ENCODE peak calls at places on chromosomes 2 and 18, in four cellular contexts. H, T, S and E are unnamed samples.

GRCh38 chr18:35252466-35252865 is 11.6 kb downstream of the ZNF397 start:
- DNase-seq in H (no peak), T (no peak), S (no peak), E (no peak)

GRCh38 chr2:11419781-11420180 is 46.2 kb downstream of the E2F6 start:
- DNase-seq in H (no peak), T (no peak), S (peak; percentile 32), E (no peak)

GRCh38 chr2:133369896-133370295 is 198.4 kb downstream of the NCKAP5 start:
- DNase-seq in H (no peak), T (no peak), S (no peak), E (no peak)

GRCh38 chr2:118723394-118723793 is 124.1 kb downstream of the EN1 start:
- DNase-seq in H (no peak), T (no peak), S (no peak), E (no peak)

GRCh38 chr2:185456517-185456916 is 282.1 kb upstream of the FSIP2 start:
- DNase-seq in H (no peak), T (no peak), S (no peak), E (no peak)

GRCh38 chr18:8948471-8949149 is 153.9 kb upstream of the NDUFV2 start:
- DNase-seq in H (no peak), T (no peak), S (no peak), E (no peak)

GRCh38 chr2:119727493-119727892 is 32.2 kb upstream of the PTPN4 start:
- DNase-seq in H (no peak), T (no peak), S (no peak), E (no peak)

GRCh38 chr2:110991951-110992350 is 128.8 kb upstream of the BCL2L11 start:
- DNase-seq in H (no peak), T (no peak), S (no peak), E (no peak)

GRCh38 chr2:85326946-85327756 is 638 bp downstream of the TGOLN2 start:
- DNase-seq in H (peak; percentile 51), T (peak; percentile 40), S (peak; percentile 48), E (no peak)

GRCh38 chr2:61229936-61230335 is 67.9 kb downstream of the C2orf74 start:
- DNase-seq in H (no peak), T (no peak), S (no peak), E (no peak)

GRCh38 chr2:220893411-220893810 is 678.7 kb downstream of the EPHA4 start:
- DNase-seq in H (no peak), T (no peak), S (no peak), E (peak; percentile 88)

GRCh38 chr2:83703598-83703997 is 755.5 kb downstream of the SUCLG1 start:
- DNase-seq in H (no peak), T (no peak), S (no peak), E (no peak)

GRCh38 chr2:62800618-62801017 is 95.1 kb downstream of the EHBP1 start:
- DNase-seq in H (no peak), T (no peak), S (no peak), E (no peak)

GRCh38 chr2:62806231-62806630 is 100.7 kb downstream of the EHBP1 start:
- DNase-seq in H (no peak), T (no peak), S (no peak), E (no peak)

GRCh38 chr2:62801110-62801509 is 95.6 kb downstream of the EHBP1 start:
- DNase-seq in H (no peak), T (no peak), S (no peak), E (no peak)

GRCh38 chr2:62803961-62804360 is 98.4 kb downstream of the EHBP1 start:
- DNase-seq in H (no peak), T (no peak), S (no peak), E (no peak)

DNA sequence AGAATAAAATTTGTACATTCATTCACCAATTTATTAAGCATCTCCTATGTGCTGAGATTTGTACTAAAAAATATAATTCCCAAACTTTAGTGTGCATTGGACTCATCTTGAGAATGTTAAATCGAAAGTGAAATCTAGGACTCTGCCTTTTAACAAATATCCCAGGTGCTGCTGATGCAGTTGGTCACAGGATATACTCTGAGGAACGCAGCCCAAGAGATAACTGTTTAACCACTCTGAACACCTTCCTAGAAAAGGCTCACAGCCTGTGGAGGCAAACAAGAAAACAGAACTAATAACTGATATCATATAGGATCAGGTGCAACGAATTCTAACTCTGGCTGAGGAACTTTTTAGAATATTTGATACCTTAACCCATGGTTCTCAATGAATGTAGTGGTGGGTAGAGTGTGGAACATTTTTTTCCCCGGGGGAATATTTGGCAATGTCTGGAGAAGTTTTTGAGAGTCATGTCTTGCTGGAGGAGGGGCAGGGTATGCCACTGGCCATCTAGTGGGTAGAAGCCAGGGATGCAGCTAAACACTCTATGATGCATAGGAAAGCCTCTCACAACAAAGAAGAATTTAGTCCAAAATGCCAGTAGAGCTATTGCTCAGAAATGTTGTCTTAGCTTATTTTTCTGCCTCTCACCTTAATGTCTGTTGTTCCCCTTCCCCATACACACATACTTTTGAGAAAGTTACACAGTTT is 96.5 kb downstream of the EHBP1 start:
- DNase-seq in H (no peak), T (no peak), S (no peak), E (no peak)
- TF ChIP-seq CTCF in H (no peak), T (no peak), S (peak; percentile 11), E (peak; percentile 13)

GRCh38 chr2:201358684-201359083 is 1.5 kb upstream of the FLACC1 start:
- DNase-seq in H (no peak), T (no peak), S (no peak), E (no peak)

GRCh38 chr2:201353116-201353515 is 4.0 kb downstream of the FLACC1 start:
- DNase-seq in H (no peak), T (no peak), S (no peak), E (no peak)

GRCh38 chr2:201360256-201360655 is 3.1 kb upstream of the FLACC1 start:
- DNase-seq in H (no peak), T (no peak), S (no peak), E (no peak)

GRCh38 chr2:201361078-201361477 is 3.9 kb upstream of the FLACC1 start:
- DNase-seq in H (no peak), T (no peak), S (no peak), E (no peak)

DNA sequence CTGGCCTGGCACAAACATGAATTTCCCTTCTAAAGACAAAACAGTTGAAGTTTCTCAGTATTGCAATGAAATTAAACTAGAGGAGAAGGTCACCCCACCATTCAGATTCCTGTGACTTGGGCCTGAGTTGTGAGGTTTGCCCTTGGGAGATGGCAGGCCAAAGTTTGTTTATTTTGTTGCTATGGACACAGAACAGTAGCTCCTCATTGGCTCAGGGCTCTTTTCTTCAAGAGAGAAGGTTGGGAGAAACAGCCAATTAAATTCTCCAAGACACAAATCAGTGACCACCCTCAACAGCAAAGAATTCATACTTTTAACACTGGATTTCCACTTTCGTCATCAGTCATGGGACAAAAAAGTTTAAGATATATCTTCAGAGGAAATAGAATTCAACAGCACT is at the start of gene FLACC1:
- DNase-seq in H (no peak), T (peak; percentile 50), S (peak; percentile 64), E (peak; percentile 94)
- H3K4me3 ChIP-seq in H (peak within 1 kb of the TSS; percentile 52), T (no peak within 1 kb of the TSS), S (no peak within 1 kb of the TSS), E (peak within 1 kb of the TSS; percentile 7)

GRCh38 chr2:187593098-187593497 is 38.9 kb upstream of the TFPI start:
- DNase-seq in H (no peak), T (no peak), S (no peak), E (no peak)

GRCh38 chr2:187593697-187594096 is 39.5 kb upstream of the TFPI start:
- DNase-seq in H (no peak), T (no peak), S (no peak), E (no peak)

GRCh38 chr2:187590175-187590574 is 35.9 kb upstream of the TFPI start:
- DNase-seq in H (no peak), T (no peak), S (no peak), E (no peak)

GRCh38 chr2:187594801-187595200 is 40.6 kb upstream of the TFPI start:
- DNase-seq in H (no peak), T (no peak), S (no peak), E (no peak)
- TF ChIP-seq CTCF in H (no peak), T (no peak), S (no peak), E (no peak)

GRCh38 chr18:74373428-74373827 is 57.8 kb downstream of the C18orf63 start:
- DNase-seq in H (no peak), T (peak; percentile 16), S (no peak), E (no peak)
- H3K4me3 ChIP-seq in H (no peak overlapping the region), T (no peak overlapping the region), S (no peak overlapping the region), E (no peak overlapping the region)

GRCh38 chr18:12645751-12646203 is 12.1 kb downstream of the SPIRE1 start:
- DNase-seq in H (peak; percentile 55), T (peak; percentile 80), S (peak; percentile 17), E (peak; percentile 92)

GRCh38 chr18:12647773-12648172 is 10.1 kb downstream of the SPIRE1 start:
- DNase-seq in H (no peak), T (no peak), S (no peak), E (no peak)

GRCh38 chr18:12640881-12641200 is 17.1 kb downstream of the SPIRE1 start:
- DNase-seq in H (no peak), T (no peak), S (no peak), E (no peak)

GRCh38 chr18:12639990-12640880 is 17.7 kb downstream of the SPIRE1 start:
- DNase-seq in H (no peak), T (no peak), S (no peak), E (no peak)

DNA sequence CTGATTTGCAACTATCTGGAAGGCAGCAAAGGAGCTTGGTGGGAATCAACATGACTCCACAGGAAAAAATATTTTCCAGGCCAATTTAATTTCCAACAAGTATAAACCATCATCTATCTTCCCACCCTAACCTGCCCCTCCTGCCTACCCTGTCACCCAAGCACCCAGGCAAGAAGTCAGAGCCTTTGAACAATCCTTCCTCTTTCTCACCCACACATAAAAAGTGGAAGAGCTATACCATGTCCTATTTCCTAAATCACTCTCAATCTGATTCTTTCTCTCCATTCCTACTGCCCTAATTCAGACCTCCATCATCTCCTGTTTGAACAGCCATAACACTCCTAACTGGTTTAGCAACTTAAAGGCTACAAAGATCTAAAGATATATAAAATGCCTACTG is 12.6 kb downstream of the SPIRE1 start:
- DNase-seq in H (no peak), T (no peak), S (no peak), E (no peak)
- TF ChIP-seq CTCF in H (no peak), T (no peak), S (no peak), E (no peak)